ENCODE peak calls at places on chromosomes 5 and 9, in nine cellular contexts. R is heart left ventricle, H is pancreas, B is stomach, K is endothelial cell of umbilical vein, G is tibial nerve, Y is HepG2, D is brain microvascular endothelial cell, I is upper lobe of right lung. W is an unnamed sample.

GRCh38 chr5:129118826-129119225 is 24.3 kb downstream of the ISOC1 start:
- DNase-seq in R (no peak), H (no peak), B (no peak), K (no peak), G (no peak), Y (no peak), D (no peak), I (no peak), W (no peak)

GRCh38 chr5:140205216-140205615 is 30.2 kb downstream of the CYSTM1 start:
- DNase-seq in R (no peak), H (no peak), B (no peak), K (peak), G (no peak), Y (no peak), D (no peak), I (no peak), W (peak)

GRCh38 chr5:170591055-170591454 is 87.2 kb downstream of the KCNIP1 start:
- DNase-seq in R (no peak), H (no peak), B (no peak), K (no peak), G (no peak), Y (no peak), D (no peak), I (no peak), W (no peak)

GRCh38 chr9:134295746-134296250 is 30.5 kb upstream of the RXRA start:
- DNase-seq in R (peak), H (no peak), B (no peak), K (no peak), G (no peak), Y (no peak), D (no peak), I (no peak), W (no peak)

GRCh38 chr9:34272146-34272545 is 56.9 kb downstream of the KIF24 start:
- DNase-seq in R (no peak), H (no peak), B (no peak), K (no peak), G (no peak), Y (no peak), D (no peak), I (no peak), W (no peak)

GRCh38 chr5:170846416-170846815 is 15.4 kb upstream of the RANBP17 start:
- DNase-seq in R (no peak), H (no peak), B (no peak), K (no peak), G (no peak), Y (no peak), D (peak), I (no peak), W (no peak)

GRCh38 chr5:39608024-39608423 is 183.2 kb upstream of the DAB2 start:
- DNase-seq in R (no peak), H (no peak), B (no peak), K (no peak), G (no peak), Y (no peak), D (no peak), I (no peak), W (no peak)

GRCh38 chr5:179534431-179534830 is 15.9 kb upstream of the RUFY1 start:
- DNase-seq in R (no peak), H (no peak), B (no peak), K (no peak), G (no peak), Y (peak), D (no peak), I (no peak), W (no peak)

GRCh38 chr5:334903-335739 is 13.6 kb downstream of the AHRR start:
- DNase-seq in R (no peak), H (no peak), B (no peak), K (no peak), G (no peak), Y (no peak), D (no peak), I (no peak), W (no peak)

GRCh38 chr5:109585012-109585599 is 104.6 kb upstream of the MAN2A1 start:
- DNase-seq in R (no peak), H (no peak), B (no peak), K (peak), G (no peak), Y (no peak), D (no peak), I (no peak), W (peak)

GRCh38 chr5:109575506-109575905 is 114.2 kb upstream of the MAN2A1 start:
- DNase-seq in R (no peak), H (no peak), B (no peak), K (no peak), G (no peak), Y (no peak), D (no peak), I (no peak), W (no peak)

DNA sequence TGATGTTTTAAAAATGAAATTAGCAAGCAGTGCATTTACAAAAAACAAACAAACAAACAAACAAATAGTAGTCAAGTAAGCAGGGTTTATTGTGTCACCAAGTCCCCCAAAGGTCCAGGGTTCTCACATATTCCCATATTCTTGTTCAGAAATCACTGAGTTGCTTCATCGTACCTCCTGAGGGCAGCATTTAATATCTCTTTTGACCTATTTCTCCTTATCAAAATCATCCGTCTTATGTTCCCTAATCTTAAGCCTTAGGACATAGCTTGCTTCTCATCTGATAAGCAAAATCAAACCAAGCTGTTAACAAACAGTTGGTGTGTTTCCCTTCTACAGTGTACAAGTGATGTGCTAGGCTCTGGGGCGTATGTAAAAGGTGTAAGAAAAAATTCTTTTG is 109.5 kb upstream of the MAN2A1 start:
- DNase-seq in R (no peak), H (no peak), B (no peak), K (no peak), G (no peak), Y (no peak), D (no peak), I (no peak), W (no peak)
- TF ChIP-seq CTCF in R (no peak), H (no peak), B (no peak), K (no peak), G (no peak), Y (no peak), D (no peak), I (no peak), W (no peak)

GRCh38 chr9:108588246-108588645 is 267.5 kb downstream of the ACTL7B start:
- DNase-seq in R (no peak), H (no peak), B (no peak), K (no peak), G (no peak), Y (no peak), D (no peak), I (no peak), W (no peak)
- H3K27ac ChIP-seq in R (no peak), H (no peak), B (no peak), K (no peak), G (no peak), Y (no peak), D (no peak), I (no peak), W (no peak)

GRCh38 chr9:36125062-36125855 is 11.3 kb upstream of the GLIPR2 start:
- DNase-seq in R (no peak), H (no peak), B (no peak), K (no peak), G (no peak), Y (no peak), D (no peak), I (no peak), W (no peak)
- H3K4me3 ChIP-seq in R (no peak), H (no peak), B (no peak), K (no peak), G (no peak), Y (no peak), D (no peak), I (no peak), W (no peak)

GRCh38 chr5:135883026-135883425 is 12.6 kb downstream of the IL9 start:
- DNase-seq in R (no peak), H (no peak), B (no peak), K (no peak), G (no peak), Y (no peak), D (no peak), I (no peak), W (no peak)

GRCh38 chr5:135880801-135881200 is 14.8 kb downstream of the IL9 start:
- DNase-seq in R (no peak), H (no peak), B (no peak), K (no peak), G (no peak), Y (no peak), D (no peak), I (no peak), W (no peak)

GRCh38 chr5:135881244-135881643 is 14.4 kb downstream of the IL9 start:
- DNase-seq in R (no peak), H (no peak), B (no peak), K (no peak), G (no peak), Y (no peak), D (no peak), I (no peak), W (no peak)

GRCh38 chr5:135885031-135885430 is 10.6 kb downstream of the IL9 start:
- DNase-seq in R (no peak), H (no peak), B (no peak), K (no peak), G (no peak), Y (no peak), D (no peak), I (no peak), W (no peak)

GRCh38 chr5:135883441-135883840 is 12.2 kb downstream of the IL9 start:
- DNase-seq in R (no peak), H (no peak), B (no peak), K (no peak), G (no peak), Y (no peak), D (no peak), I (no peak), W (no peak)
- TF ChIP-seq CTCF in R (no peak), H (no peak), B (no peak), K (no peak), G (no peak), Y (peak), D (peak), I (no peak), W (no peak)

DNA sequence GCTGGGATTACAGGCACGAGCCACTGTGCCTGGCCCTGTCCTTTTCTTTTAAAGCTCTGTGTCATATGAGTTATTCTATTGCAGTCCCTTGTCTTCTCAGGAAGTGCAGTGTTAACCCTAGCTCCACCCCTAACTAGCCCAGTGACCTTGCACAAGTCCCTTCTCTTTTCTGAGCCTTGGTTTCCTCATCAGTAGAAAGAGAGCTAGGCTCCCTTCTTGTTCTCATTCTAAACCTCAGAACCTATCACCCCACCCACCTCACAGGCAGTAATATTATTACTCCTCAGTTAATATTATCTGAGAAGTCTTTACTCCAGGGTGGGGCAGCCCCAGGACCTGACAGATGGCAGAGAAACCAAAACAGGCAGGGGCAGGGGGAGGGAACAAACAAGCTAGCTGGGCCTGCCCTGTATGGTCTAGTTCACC is 7.2 kb downstream of the CYFIP2 start:
- DNase-seq in R (no peak), H (no peak), B (no peak), K (no peak), G (no peak), Y (no peak), D (no peak), I (no peak), W (no peak)
- H3K27ac ChIP-seq in R (no peak), H (no peak), B (peak), K (no peak), G (no peak), Y (no peak), D (no peak), I (no peak), W (no peak)

DNA sequence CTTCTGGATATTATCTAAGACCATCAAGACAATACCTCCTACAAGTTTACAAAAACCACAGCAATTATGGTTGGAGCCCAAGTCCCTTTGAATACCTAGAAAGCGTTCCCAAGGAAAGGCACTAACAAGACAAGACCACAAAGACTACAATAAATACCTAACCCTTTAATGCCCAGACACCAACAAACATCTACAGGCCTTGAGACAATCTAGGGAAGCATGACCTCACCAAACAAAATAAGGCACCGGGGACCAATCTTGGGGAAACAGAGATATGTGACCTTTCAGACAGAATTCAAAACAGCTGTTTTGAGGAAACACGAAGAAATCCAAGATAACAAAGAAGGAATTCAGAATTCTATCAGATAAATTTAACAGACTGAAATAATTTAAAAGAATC is 37.8 kb downstream of the OXCT1 start:
- DNase-seq in R (no peak), H (no peak), B (no peak), K (peak), G (no peak), Y (no peak), D (no peak), I (no peak), W (no peak)
- H3K4me3 ChIP-seq in R (no peak), H (no peak), B (no peak), K (no peak), G (no peak), Y (no peak), D (no peak), I (no peak), W (no peak)

GRCh38 chr5:82599692-82600091 is 321.5 kb upstream of the RPS23 start:
- DNase-seq in R (no peak), H (no peak), B (no peak), K (no peak), G (no peak), Y (no peak), D (no peak), I (no peak), W (peak)

GRCh38 chr5:82594097-82594496 is 315.9 kb upstream of the RPS23 start:
- DNase-seq in R (no peak), H (no peak), B (no peak), K (no peak), G (no peak), Y (peak), D (peak), I (no peak), W (peak)

GRCh38 chr5:82599030-82599429 is 320.9 kb upstream of the RPS23 start:
- DNase-seq in R (no peak), H (no peak), B (no peak), K (no peak), G (no peak), Y (no peak), D (no peak), I (no peak), W (no peak)

GRCh38 chr5:82595083-82595482 is 316.9 kb upstream of the RPS23 start:
- DNase-seq in R (no peak), H (no peak), B (no peak), K (no peak), G (no peak), Y (no peak), D (no peak), I (no peak), W (no peak)

DNA sequence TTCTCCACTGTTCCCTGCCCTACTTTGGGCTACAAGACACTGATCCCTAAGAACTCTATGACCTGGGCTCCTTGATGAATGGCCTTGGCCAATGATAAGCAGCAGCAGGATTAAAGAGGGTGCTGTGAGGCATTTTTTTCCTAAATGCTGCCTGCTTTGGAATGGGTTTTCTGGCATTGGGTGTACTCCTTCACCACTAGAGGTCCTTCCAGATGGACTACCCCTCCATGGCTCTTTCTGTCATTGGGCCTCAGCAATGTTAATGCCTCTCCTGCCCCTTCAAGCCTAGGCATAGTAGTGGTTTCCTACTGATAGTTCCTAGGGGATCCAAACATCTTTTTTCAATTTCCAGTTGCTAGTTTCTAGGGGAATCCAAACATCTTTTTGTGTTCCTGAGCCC is 319.3 kb upstream of the RPS23 start:
- DNase-seq in R (no peak), H (no peak), B (no peak), K (no peak), G (no peak), Y (no peak), D (no peak), I (no peak), W (no peak)
- TF ChIP-seq CTCF in R (no peak), H (no peak), B (no peak), K (peak), G (no peak), Y (peak), D (peak), I (no peak), W (no peak)

DNA sequence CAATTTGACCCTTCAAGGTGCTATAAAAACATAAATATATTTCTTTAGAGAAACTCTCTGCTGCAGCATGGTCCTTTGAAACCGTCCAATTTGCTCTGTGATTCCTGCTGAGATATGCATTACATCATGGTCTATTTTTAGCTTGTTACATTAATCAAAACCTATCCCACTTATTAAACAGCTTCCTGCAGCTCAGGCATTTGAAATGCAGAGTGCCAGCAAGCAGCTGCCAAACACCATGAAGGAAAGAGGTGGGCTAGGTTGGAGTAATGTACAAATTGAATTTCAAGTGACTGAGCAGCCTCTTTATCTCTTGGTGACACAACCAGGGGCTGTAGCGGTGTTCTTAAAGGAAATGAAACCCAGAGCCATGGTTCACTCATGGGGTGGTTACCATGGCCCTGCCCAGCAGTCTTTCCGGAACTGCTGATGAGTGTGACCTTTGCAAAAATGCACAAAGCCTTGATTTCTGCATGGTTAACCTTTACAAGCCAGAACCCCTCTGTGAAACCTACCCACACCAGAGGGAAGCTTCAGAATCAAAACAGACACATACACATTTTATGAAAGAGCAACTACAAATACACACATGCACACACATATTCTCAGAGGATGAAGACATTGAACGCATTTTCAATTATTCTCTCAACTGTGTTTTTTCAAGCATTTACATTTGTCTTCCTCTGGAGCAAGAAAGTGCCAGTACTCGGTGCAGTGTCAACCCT is 155.8 kb upstream of the ZNF608 start:
- DNase-seq in R (no peak), H (peak), B (no peak), K (peak), G (no peak), Y (no peak), D (peak), I (no peak), W (no peak)
- H3K27ac ChIP-seq in R (no peak), H (peak), B (no peak), K (no peak), G (no peak), Y (no peak), D (no peak), I (no peak), W (peak)

DNA sequence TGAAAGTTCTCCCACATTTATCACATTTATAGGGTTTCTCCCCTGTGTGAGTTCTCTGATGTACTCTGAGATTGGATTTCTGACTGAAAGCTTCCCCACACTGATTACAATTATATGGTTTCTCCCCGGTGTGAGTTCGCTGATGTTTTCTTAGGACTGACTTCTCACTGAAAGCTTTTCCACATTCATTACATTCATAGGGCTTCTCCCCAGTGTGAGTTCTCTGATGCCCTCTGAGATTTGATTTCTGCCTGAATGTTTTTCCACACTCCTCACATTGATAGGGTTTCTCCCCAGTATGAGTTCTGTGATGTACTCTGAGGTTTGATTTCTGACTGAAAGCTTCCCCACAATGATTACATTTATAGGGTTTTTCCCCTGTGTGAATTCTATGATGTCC is 36.3 kb downstream of the ZNF782 start:
- DNase-seq in R (no peak), H (no peak), B (no peak), K (no peak), G (no peak), Y (no peak), D (no peak), I (no peak), W (no peak)
- H3K4me3 ChIP-seq in R (no peak), H (no peak), B (no peak), K (no peak), G (no peak), Y (no peak), D (no peak), I (no peak), W (no peak)

W was measured in cardiac muscle cell.